ENCODE peak calls at places on chromosomes 4 and X, in seven cellular contexts. Y is neural crest cell, C is astrocyte, V is OCI-LY7, T is GM23338, O is neural progenitor cell, B is GM12864. M is an unnamed sample.

GRCh38 chr4:71257761-71258160 is 81.1 kb upstream of the SLC4A4 start:
- DNase-seq in Y (no peak), C (no peak), V (no peak), T (no peak), O (no peak), B (no peak), M (no peak)

GRCh38 chr4:58776627-58777026 is 1666.4 kb upstream of the IGFBP7 start:
- DNase-seq in Y (no peak), C (peak), V (no peak), T (no peak), O (no peak), B (no peak), M (no peak)

GRCh38 chrX:71492086-71493065 is 40.5 kb upstream of the OGT start:
- DNase-seq in Y (no peak), C (peak), V (no peak), T (peak), O (no peak), B (no peak), M (no peak)

GRCh38 chr4:90951037-90951436 is 823.8 kb downstream of the CCSER1 start:
- DNase-seq in Y (no peak), C (peak), V (no peak), T (peak), O (no peak), B (no peak), M (no peak)

GRCh38 chrX:111360839-111361238 is 51.2 kb downstream of the DCX start:
- DNase-seq in Y (no peak), C (no peak), V (no peak), T (peak), O (no peak), B (no peak), M (no peak)

GRCh38 chr4:8015512-8015911 is 75.9 kb upstream of the AFAP1 start:
- DNase-seq in Y (no peak), C (no peak), V (peak), T (peak), O (no peak), B (no peak), M (no peak)

GRCh38 chr4:76830612-76831474 is 67.1 kb downstream of the SOWAHB start:
- DNase-seq in Y (no peak), C (peak), V (no peak), T (peak), O (peak), B (no peak), M (no peak)

GRCh38 chr4:158169931-158170690 is 2.7 kb downstream of the GASK1B start:
- DNase-seq in Y (no peak), C (peak), V (no peak), T (no peak), O (no peak), B (no peak), M (no peak)

GRCh38 chr4:15488658-15489470 is 19.2 kb downstream of the CC2D2A start:
- DNase-seq in Y (no peak), C (peak), V (no peak), T (no peak), O (no peak), B (no peak), M (no peak)

GRCh38 chr4:169899295-169899694 is 126.9 kb downstream of the MFAP3L start:
- DNase-seq in Y (no peak), C (peak), V (no peak), T (no peak), O (no peak), B (no peak), M (no peak)

GRCh38 chr4:168695288-168695687 is 198.4 kb downstream of the PALLD start:
- DNase-seq in Y (no peak), C (no peak), V (no peak), T (no peak), O (no peak), B (no peak), M (no peak)

GRCh38 chrX:111133389-111133788 is 37.4 kb downstream of the PAK3 start:
- DNase-seq in Y (no peak), C (no peak), V (no peak), T (no peak), O (no peak), B (no peak), M (no peak)

GRCh38 chrX:155333701-155334100 is 713 bp downstream of the CLIC2 start:
- DNase-seq in Y (no peak), C (no peak), V (no peak), T (no peak), O (no peak), B (no peak), M (no peak)

GRCh38 chr4:6256141-6256540 is 13.5 kb upstream of the WFS1 start:
- DNase-seq in Y (no peak), C (no peak), V (no peak), T (no peak), O (no peak), B (no peak), M (no peak)

GRCh38 chr4:8439914-8440490 is 521 bp downstream of the ACOX3 start:
- DNase-seq in Y (no peak), C (no peak), V (peak), T (peak), O (peak), B (no peak), M (no peak)

GRCh38 chr4:26484538-26484937 is 5.7 kb downstream of the CCKAR start:
- DNase-seq in Y (no peak), C (no peak), V (no peak), T (no peak), O (no peak), B (no peak), M (no peak)

GRCh38 chrX:51395807-51396728 is 63.4 kb downstream of the NUDT10 start:
- DNase-seq in Y (no peak), C (no peak), V (peak), T (peak), O (no peak), B (no peak), M (no peak)

GRCh38 chr4:793941-794621 is 31.8 kb downstream of the CPLX1 start:
- DNase-seq in Y (no peak), C (no peak), V (peak), T (no peak), O (no peak), B (no peak), M (no peak)

GRCh38 chrX:153966283-153966688 is 5.3 kb downstream of the HCFC1 start:
- DNase-seq in Y (no peak), C (peak), V (no peak), T (no peak), O (no peak), B (no peak), M (no peak)

GRCh38 chr4:24840826-24841587 is 45.6 kb downstream of the SOD3 start:
- DNase-seq in Y (no peak), C (no peak), V (no peak), T (no peak), O (no peak), B (no peak), M (no peak)

GRCh38 chrX:54386314-54386713 is 28.5 kb upstream of the WNK3 start:
- DNase-seq in Y (no peak), C (no peak), V (no peak), T (no peak), O (no peak), B (no peak), M (no peak)

GRCh38 chr4:151983854-151984253 is 223.0 kb upstream of the GATB start:
- DNase-seq in Y (no peak), C (no peak), V (no peak), T (no peak), O (no peak), B (no peak), M (no peak)

GRCh38 chr4:54226399-54227260 is 2.5 kb upstream of the PDGFRA start:
- DNase-seq in Y (no peak), C (peak), V (no peak), T (peak), O (peak), B (no peak), M (peak)

GRCh38 chr4:165079476-165079875 is 25.8 kb downstream of the TRIM75 start:
- DNase-seq in Y (no peak), C (peak), V (no peak), T (no peak), O (no peak), B (no peak), M (no peak)

GRCh38 chr4:4606321-4606720 is 64.5 kb upstream of the STX18 start:
- DNase-seq in Y (no peak), C (peak), V (no peak), T (no peak), O (no peak), B (no peak), M (no peak)

GRCh38 chr4:154908168-154908567 is 127.1 kb downstream of the RBM46 start:
- DNase-seq in Y (no peak), C (no peak), V (no peak), T (no peak), O (no peak), B (no peak), M (no peak)

GRCh38 chr4:10118355-10119004 is 1.9 kb upstream of the WDR1 start:
- DNase-seq in Y (no peak), C (no peak), V (no peak), T (no peak), O (no peak), B (peak), M (no peak)

GRCh38 chr4:99968330-99968729 is 18.3 kb upstream of the H2AZ1 start:
- DNase-seq in Y (no peak), C (peak), V (no peak), T (peak), O (no peak), B (no peak), M (no peak)

GRCh38 chr4:73589887-73590801 is 30.1 kb downstream of the RASSF6 start:
- DNase-seq in Y (no peak), C (peak), V (peak), T (no peak), O (no peak), B (peak), M (no peak)

GRCh38 chr4:10889819-10890218 is 205.3 kb upstream of the CLNK start:
- DNase-seq in Y (no peak), C (no peak), V (no peak), T (peak), O (no peak), B (no peak), M (no peak)

GRCh38 chr4:48033825-48034413 is 17.3 kb downstream of the NIPAL1 start:
- DNase-seq in Y (peak), C (no peak), V (peak), T (peak), O (peak), B (no peak), M (no peak)

GRCh38 chrX:24424948-24425347 is 40.1 kb upstream of the PDK3 start:
- DNase-seq in Y (no peak), C (peak), V (no peak), T (no peak), O (no peak), B (no peak), M (no peak)

GRCh38 chr4:115711575-115711974 is 598.2 kb upstream of the NDST4 start:
- DNase-seq in Y (no peak), C (no peak), V (no peak), T (peak), O (peak), B (no peak), M (no peak)

GRCh38 chrX:39819921-39820849 is 277.6 kb downstream of the BCOR start:
- DNase-seq in Y (no peak), C (no peak), V (no peak), T (peak), O (peak), B (no peak), M (no peak)

GRCh38 chr4:68773699-68774098 is 42.1 kb upstream of the UGT2B10 start:
- DNase-seq in Y (no peak), C (no peak), V (no peak), T (no peak), O (no peak), B (no peak), M (no peak)

GRCh38 chr4:116925900-116926457 is 159.4 kb downstream of the TRAM1L1 start:
- DNase-seq in Y (peak), C (peak), V (no peak), T (peak), O (peak), B (no peak), M (peak)

GRCh38 chrX:118685393-118685792 is 42.0 kb upstream of the IL13RA1 start:
- DNase-seq in Y (no peak), C (no peak), V (no peak), T (no peak), O (no peak), B (no peak), M (no peak)

GRCh38 chrX:54865208-54865607 is 55.4 kb upstream of the TRO start:
- DNase-seq in Y (no peak), C (no peak), V (peak), T (no peak), O (no peak), B (no peak), M (no peak)

GRCh38 chr4:122700178-122700725 is 32.3 kb upstream of the BBS12 start:
- DNase-seq in Y (no peak), C (peak), V (no peak), T (peak), O (no peak), B (no peak), M (no peak)

GRCh38 chr4:33161202-33161601 is 2441.0 kb downstream of the PCDH7 start:
- DNase-seq in Y (no peak), C (no peak), V (no peak), T (no peak), O (no peak), B (no peak), M (no peak)

GRCh38 chr4:33162122-33162521 is 2442.0 kb downstream of the PCDH7 start:
- DNase-seq in Y (no peak), C (no peak), V (no peak), T (no peak), O (no peak), B (no peak), M (no peak)

DNA sequence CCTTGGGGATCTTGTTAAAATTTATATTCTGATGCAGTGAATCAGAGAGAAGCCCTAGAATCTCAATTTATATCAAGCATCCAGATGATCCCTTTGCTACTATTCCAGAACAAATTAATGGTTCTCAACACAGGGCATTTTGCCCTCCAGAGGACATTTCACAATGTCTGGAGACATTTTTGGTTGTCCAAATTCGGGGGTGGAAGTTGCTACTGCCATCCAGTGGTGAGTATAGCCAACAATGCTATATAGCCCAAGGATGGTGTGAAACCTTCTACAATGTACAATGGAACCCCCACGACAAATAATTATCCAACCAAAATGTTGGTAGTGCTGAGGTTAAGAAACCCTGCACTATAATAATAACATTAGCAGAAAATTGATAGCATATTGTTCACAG is 2440.0 kb downstream of the PCDH7 start:
- DNase-seq in Y (no peak), C (no peak), V (peak), T (peak), O (peak), B (no peak), M (no peak)
- TF ChIP-seq CTCF in Y (peak), C (peak), V (peak), T (peak), O (peak), B (peak), M (peak)

GRCh38 chr4:156799121-156799589 is 172.4 kb downstream of the PDGFC start:
- DNase-seq in Y (no peak), C (peak), V (no peak), T (no peak), O (no peak), B (no peak), M (no peak)

GRCh38 chr4:156795727-156796126 is 175.9 kb downstream of the PDGFC start:
- DNase-seq in Y (no peak), C (no peak), V (no peak), T (no peak), O (no peak), B (no peak), M (no peak)

GRCh38 chr4:156798438-156798837 is 173.2 kb downstream of the PDGFC start:
- DNase-seq in Y (no peak), C (no peak), V (no peak), T (no peak), O (no peak), B (no peak), M (no peak)

GRCh38 chr4:156803056-156803455 is 168.5 kb downstream of the PDGFC start:
- DNase-seq in Y (no peak), C (peak), V (no peak), T (no peak), O (no peak), B (no peak), M (no peak)

DNA sequence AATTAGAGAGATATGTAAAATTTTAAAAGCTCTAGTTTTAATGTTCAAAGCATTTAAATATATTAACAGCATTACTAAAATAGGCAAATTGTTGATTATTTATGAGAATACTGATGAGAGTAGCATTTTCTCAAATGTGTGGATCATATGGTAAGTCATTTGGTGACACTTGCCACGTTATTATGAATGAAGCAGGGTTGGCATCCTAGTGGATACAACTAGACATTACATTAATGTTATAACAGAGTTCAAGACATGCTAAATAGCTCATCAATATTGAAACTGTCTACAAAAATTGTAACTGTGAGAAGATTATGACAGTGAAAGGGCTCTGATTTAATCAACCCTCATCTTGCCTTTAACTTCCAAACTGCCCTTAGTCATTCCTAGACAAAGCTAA is 171.1 kb downstream of the PDGFC start:
- DNase-seq in Y (no peak), C (no peak), V (no peak), T (no peak), O (no peak), B (no peak), M (no peak)
- TF ChIP-seq CTCF in Y (peak), C (peak), V (no peak), T (peak), O (peak), B (no peak), M (peak)

DNA sequence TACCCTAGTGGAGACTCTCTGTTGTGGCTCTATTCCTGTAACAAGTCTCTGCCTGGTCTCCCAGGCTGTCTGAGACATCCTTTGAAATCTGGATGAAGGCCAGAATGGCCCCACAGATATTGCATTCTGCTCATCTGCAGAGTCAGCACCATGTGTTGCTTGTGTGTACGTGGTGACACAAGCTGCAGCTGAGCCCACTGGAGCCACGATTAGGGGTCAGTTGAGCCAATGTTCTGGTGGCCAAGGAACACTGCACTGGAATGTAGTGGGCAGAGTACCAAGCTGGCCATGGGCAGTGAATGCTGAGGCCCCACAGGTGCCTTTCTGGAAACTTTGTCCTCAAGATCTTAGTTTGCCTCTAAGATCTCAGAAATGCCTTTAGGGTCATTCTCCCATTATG is 29.3 kb downstream of the GRID2 start:
- DNase-seq in Y (no peak), C (no peak), V (no peak), T (no peak), O (no peak), B (no peak), M (no peak)
- TF ChIP-seq CTCF in Y (no peak), C (no peak), V (no peak), T (no peak), O (no peak), B (no peak), M (no peak)

DNA sequence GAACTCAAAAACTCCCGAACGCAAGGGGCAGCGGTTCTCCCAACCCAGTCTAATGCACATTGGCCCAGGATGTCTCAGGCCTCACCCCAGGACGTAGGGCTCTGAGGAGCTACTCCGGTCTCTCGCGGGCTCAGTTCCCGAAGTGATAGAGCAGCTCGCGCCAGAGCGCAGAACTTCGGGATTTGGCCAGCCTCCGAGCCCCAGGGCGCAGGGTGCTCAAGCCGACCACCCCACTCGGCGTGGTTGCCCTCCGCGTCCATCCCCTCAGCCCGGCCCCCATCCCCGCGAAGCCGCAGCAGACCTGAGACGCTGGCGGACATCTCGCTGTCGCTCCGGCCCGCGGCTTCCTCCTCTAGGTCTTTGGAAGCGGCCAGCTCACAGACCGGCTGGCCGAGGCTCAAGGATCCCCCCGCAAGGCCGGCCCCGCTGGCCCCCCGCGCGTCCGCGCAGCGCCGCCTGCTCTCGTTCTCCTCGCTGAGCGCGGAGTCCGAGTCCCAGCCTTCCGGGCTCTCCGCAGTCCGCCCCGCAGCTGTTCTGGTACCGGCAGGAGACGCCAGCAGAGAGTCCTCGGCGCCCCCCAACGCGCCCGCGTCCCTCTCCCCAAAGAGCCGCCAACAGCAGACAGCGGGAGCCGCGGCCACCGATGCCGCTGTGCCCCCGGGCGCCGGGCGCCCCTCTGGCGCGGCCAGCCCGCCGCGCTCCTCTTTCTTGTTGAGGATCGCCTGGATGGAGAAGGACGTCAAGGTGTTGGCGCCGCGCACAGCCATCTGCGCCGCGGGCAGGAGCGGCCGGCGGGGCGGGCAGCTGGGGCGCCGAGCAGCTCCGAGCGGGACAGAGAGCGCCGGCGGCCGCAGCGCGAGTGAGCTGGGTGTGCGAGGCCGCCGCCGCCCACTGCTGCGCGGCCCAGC is at the start of gene NKX3-2:
- DNase-seq in Y (no peak), C (no peak), V (no peak), T (peak), O (peak), B (no peak), M (peak)
- TF ChIP-seq CTCF in Y (no peak), C (no peak), V (no peak), T (no peak), O (no peak), B (no peak), M (no peak)